ENCODE peak calls at places on chromosomes 6 and 20, in ten cellular contexts. One of them, this sample, is unnamed.

GRCh38 chr6:130322673-130323268 is 43.0 kb upstream of the TMEM200A start:
- DNase-seq in posterior vena cava: no peak
- DNase-seq in epithelial cell of proximal tubule: no peak
- DNase-seq in GM10248: peak
- DNase-seq in NCI-H524: peak
- DNase-seq in activated CD4-positive, alpha-beta memory T cell treated with anti-CD3 and anti-CD28 coated beads for 36 hours: peak
- DNase-seq in cardiac fibroblast: peak
- DNase-seq in NT2/D1: peak
- DNase-seq in NCI-H226: peak
- DNase-seq in NAMALWA: peak
- DNase-seq in this sample: peak

GRCh38 chr6:53309059-53309896 is 39.5 kb downstream of the ELOVL5 start:
- DNase-seq in epithelial cell of proximal tubule: no peak
- DNase-seq in NCI-H226: peak
- DNase-seq in NT2/D1: no peak
- DNase-seq in GM10248: peak
- DNase-seq in cardiac fibroblast: peak
- DNase-seq in activated CD4-positive, alpha-beta memory T cell treated with anti-CD3 and anti-CD28 coated beads for 36 hours: no peak
- DNase-seq in NCI-H524: peak
- DNase-seq in posterior vena cava: peak
- DNase-seq in NAMALWA: peak
- DNase-seq in this sample: no peak

GRCh38 chr6:26157150-26157837 is 70.1 kb downstream of the HFE start:
- DNase-seq in NT2/D1: peak
- DNase-seq in posterior vena cava: peak
- DNase-seq in NCI-H226: peak
- DNase-seq in GM10248: peak
- DNase-seq in epithelial cell of proximal tubule: no peak
- DNase-seq in cardiac fibroblast: peak
- DNase-seq in activated CD4-positive, alpha-beta memory T cell treated with anti-CD3 and anti-CD28 coated beads for 36 hours: peak
- DNase-seq in NCI-H524: no peak
- DNase-seq in NAMALWA: peak
- DNase-seq in this sample: peak

GRCh38 chr20:62854121-62854520 is 7.5 kb downstream of the TCFL5 start:
- DNase-seq in cardiac fibroblast: no peak
- DNase-seq in NCI-H226: no peak
- DNase-seq in NAMALWA: no peak
- DNase-seq in activated CD4-positive, alpha-beta memory T cell treated with anti-CD3 and anti-CD28 coated beads for 36 hours: no peak
- DNase-seq in epithelial cell of proximal tubule: no peak
- DNase-seq in NCI-H524: no peak
- DNase-seq in GM10248: no peak
- DNase-seq in posterior vena cava: no peak
- DNase-seq in NT2/D1: no peak
- DNase-seq in this sample: no peak

GRCh38 chr6:56148488-56149190 is 98.7 kb downstream of the COL21A1 start:
- DNase-seq in NCI-H524: no peak
- DNase-seq in epithelial cell of proximal tubule: no peak
- DNase-seq in cardiac fibroblast: peak
- DNase-seq in activated CD4-positive, alpha-beta memory T cell treated with anti-CD3 and anti-CD28 coated beads for 36 hours: no peak
- DNase-seq in NCI-H226: no peak
- DNase-seq in posterior vena cava: no peak
- DNase-seq in GM10248: no peak
- DNase-seq in NT2/D1: no peak
- DNase-seq in NAMALWA: no peak
- DNase-seq in this sample: no peak

GRCh38 chr20:41329435-41330342 is 10.9 kb upstream of the LPIN3 start:
- DNase-seq in epithelial cell of proximal tubule: peak
- DNase-seq in GM10248: peak
- DNase-seq in cardiac fibroblast: peak
- DNase-seq in posterior vena cava: peak
- DNase-seq in NCI-H524: no peak
- DNase-seq in activated CD4-positive, alpha-beta memory T cell treated with anti-CD3 and anti-CD28 coated beads for 36 hours: peak
- DNase-seq in NAMALWA: no peak
- DNase-seq in NT2/D1: no peak
- DNase-seq in NCI-H226: peak
- DNase-seq in this sample: peak

GRCh38 chr20:4021905-4022304 is 6.5 kb upstream of the RNF24 start:
- DNase-seq in NCI-H524: no peak
- DNase-seq in NT2/D1: no peak
- DNase-seq in cardiac fibroblast: peak
- DNase-seq in NCI-H226: no peak
- DNase-seq in GM10248: no peak
- DNase-seq in posterior vena cava: no peak
- DNase-seq in epithelial cell of proximal tubule: no peak
- DNase-seq in NAMALWA: no peak
- DNase-seq in activated CD4-positive, alpha-beta memory T cell treated with anti-CD3 and anti-CD28 coated beads for 36 hours: no peak
- DNase-seq in this sample: no peak

GRCh38 chr6:24667378-24667803 is 514 bp downstream of the ACOT13 start:
- DNase-seq in GM10248: peak
- DNase-seq in NCI-H524: peak
- DNase-seq in epithelial cell of proximal tubule: no peak
- DNase-seq in posterior vena cava: no peak
- DNase-seq in activated CD4-positive, alpha-beta memory T cell treated with anti-CD3 and anti-CD28 coated beads for 36 hours: no peak
- DNase-seq in NT2/D1: no peak
- DNase-seq in cardiac fibroblast: peak
- DNase-seq in NAMALWA: no peak
- DNase-seq in NCI-H226: peak
- DNase-seq in this sample: no peak

GRCh38 chr20:59422911-59423520 is 122.6 kb downstream of the EDN3 start:
- DNase-seq in posterior vena cava: no peak
- DNase-seq in NT2/D1: no peak
- DNase-seq in NCI-H524: no peak
- DNase-seq in GM10248: no peak
- DNase-seq in activated CD4-positive, alpha-beta memory T cell treated with anti-CD3 and anti-CD28 coated beads for 36 hours: no peak
- DNase-seq in NAMALWA: no peak
- DNase-seq in cardiac fibroblast: no peak
- DNase-seq in NCI-H226: no peak
- DNase-seq in epithelial cell of proximal tubule: no peak
- DNase-seq in this sample: no peak

GRCh38 chr6:100979269-100979668 is 98.1 kb upstream of the ASCC3 start:
- DNase-seq in NT2/D1: no peak
- DNase-seq in activated CD4-positive, alpha-beta memory T cell treated with anti-CD3 and anti-CD28 coated beads for 36 hours: no peak
- DNase-seq in cardiac fibroblast: no peak
- DNase-seq in GM10248: no peak
- DNase-seq in NAMALWA: no peak
- DNase-seq in posterior vena cava: no peak
- DNase-seq in epithelial cell of proximal tubule: no peak
- DNase-seq in NCI-H226: no peak
- DNase-seq in NCI-H524: no peak
- DNase-seq in this sample: no peak

GRCh38 chr6:167795874-167796667 is 30.6 kb upstream of the AFDN start:
- DNase-seq in NAMALWA: no peak
- DNase-seq in NT2/D1: no peak
- DNase-seq in activated CD4-positive, alpha-beta memory T cell treated with anti-CD3 and anti-CD28 coated beads for 36 hours: no peak
- DNase-seq in epithelial cell of proximal tubule: no peak
- DNase-seq in GM10248: no peak
- DNase-seq in cardiac fibroblast: peak
- DNase-seq in NCI-H226: no peak
- DNase-seq in NCI-H524: peak
- DNase-seq in posterior vena cava: no peak
- DNase-seq in this sample: no peak

GRCh38 chr6:44217332-44218143 is 812 bp downstream of the MYMX start:
- DNase-seq in activated CD4-positive, alpha-beta memory T cell treated with anti-CD3 and anti-CD28 coated beads for 36 hours: no peak
- DNase-seq in GM10248: no peak
- DNase-seq in posterior vena cava: no peak
- DNase-seq in NCI-H524: peak
- DNase-seq in NCI-H226: no peak
- DNase-seq in NT2/D1: no peak
- DNase-seq in NAMALWA: no peak
- DNase-seq in epithelial cell of proximal tubule: no peak
- DNase-seq in cardiac fibroblast: no peak
- DNase-seq in this sample: no peak

GRCh38 chr20:38181207-38181693 is 16.2 kb upstream of the TGM2 start:
- DNase-seq in NAMALWA: peak
- DNase-seq in epithelial cell of proximal tubule: no peak
- DNase-seq in GM10248: peak
- DNase-seq in NCI-H226: peak
- DNase-seq in activated CD4-positive, alpha-beta memory T cell treated with anti-CD3 and anti-CD28 coated beads for 36 hours: no peak
- DNase-seq in cardiac fibroblast: no peak
- DNase-seq in NT2/D1: no peak
- DNase-seq in NCI-H524: peak
- DNase-seq in posterior vena cava: peak
- DNase-seq in this sample: no peak

GRCh38 chr20:44018684-44019637 is 104.3 kb downstream of the TOX2 start:
- DNase-seq in activated CD4-positive, alpha-beta memory T cell treated with anti-CD3 and anti-CD28 coated beads for 36 hours: no peak
- DNase-seq in NCI-H524: peak
- DNase-seq in GM10248: no peak
- DNase-seq in NCI-H226: no peak
- DNase-seq in NAMALWA: no peak
- DNase-seq in NT2/D1: no peak
- DNase-seq in epithelial cell of proximal tubule: no peak
- DNase-seq in cardiac fibroblast: no peak
- DNase-seq in posterior vena cava: peak
- DNase-seq in this sample: no peak

GRCh38 chr6:149210376-149210775 is 107.1 kb upstream of the TAB2 start:
- DNase-seq in NCI-H524: no peak
- DNase-seq in epithelial cell of proximal tubule: no peak
- DNase-seq in cardiac fibroblast: peak
- DNase-seq in GM10248: no peak
- DNase-seq in NCI-H226: peak
- DNase-seq in NAMALWA: no peak
- DNase-seq in activated CD4-positive, alpha-beta memory T cell treated with anti-CD3 and anti-CD28 coated beads for 36 hours: peak
- DNase-seq in NT2/D1: no peak
- DNase-seq in posterior vena cava: no peak
- DNase-seq in this sample: no peak

GRCh38 chr6:115753446-115753845 is 307.2 kb downstream of the FRK start:
- DNase-seq in NT2/D1: no peak
- DNase-seq in cardiac fibroblast: no peak
- DNase-seq in NCI-H226: peak
- DNase-seq in posterior vena cava: no peak
- DNase-seq in NAMALWA: no peak
- DNase-seq in epithelial cell of proximal tubule: no peak
- DNase-seq in NCI-H524: no peak
- DNase-seq in activated CD4-positive, alpha-beta memory T cell treated with anti-CD3 and anti-CD28 coated beads for 36 hours: no peak
- DNase-seq in GM10248: no peak
- DNase-seq in this sample: no peak

GRCh38 chr6:164062872-164063271 is 648.4 kb downstream of the QKI start:
- DNase-seq in NCI-H524: no peak
- DNase-seq in NCI-H226: no peak
- DNase-seq in GM10248: no peak
- DNase-seq in posterior vena cava: no peak
- DNase-seq in epithelial cell of proximal tubule: no peak
- DNase-seq in cardiac fibroblast: no peak
- DNase-seq in NT2/D1: no peak
- DNase-seq in activated CD4-positive, alpha-beta memory T cell treated with anti-CD3 and anti-CD28 coated beads for 36 hours: no peak
- DNase-seq in NAMALWA: no peak
- DNase-seq in this sample: no peak

GRCh38 chr6:32369678-32370077 is 2.0 kb downstream of the TSBP1 start:
- DNase-seq in cardiac fibroblast: peak
- DNase-seq in NCI-H226: peak
- DNase-seq in GM10248: no peak
- DNase-seq in NAMALWA: no peak
- DNase-seq in NT2/D1: no peak
- DNase-seq in posterior vena cava: no peak
- DNase-seq in NCI-H524: no peak
- DNase-seq in epithelial cell of proximal tubule: peak
- DNase-seq in activated CD4-positive, alpha-beta memory T cell treated with anti-CD3 and anti-CD28 coated beads for 36 hours: peak
- DNase-seq in this sample: no peak

GRCh38 chr6:117548797-117549301 is 53.5 kb downstream of the GOPC start:
- DNase-seq in NAMALWA: peak
- DNase-seq in NT2/D1: no peak
- DNase-seq in NCI-H524: no peak
- DNase-seq in activated CD4-positive, alpha-beta memory T cell treated with anti-CD3 and anti-CD28 coated beads for 36 hours: peak
- DNase-seq in posterior vena cava: no peak
- DNase-seq in epithelial cell of proximal tubule: peak
- DNase-seq in GM10248: no peak
- DNase-seq in cardiac fibroblast: peak
- DNase-seq in NCI-H226: peak
- DNase-seq in this sample: no peak

GRCh38 chr6:131398176-131398575 is 174.8 kb upstream of the ARG1 start:
- DNase-seq in NCI-H524: no peak
- DNase-seq in NAMALWA: no peak
- DNase-seq in NT2/D1: no peak
- DNase-seq in GM10248: no peak
- DNase-seq in activated CD4-positive, alpha-beta memory T cell treated with anti-CD3 and anti-CD28 coated beads for 36 hours: no peak
- DNase-seq in epithelial cell of proximal tubule: no peak
- DNase-seq in cardiac fibroblast: no peak
- DNase-seq in posterior vena cava: no peak
- DNase-seq in NCI-H226: no peak
- DNase-seq in this sample: no peak

GRCh38 chr6:79668381-79668780 is 37.3 kb downstream of the SH3BGRL2 start:
- DNase-seq in GM10248: no peak
- DNase-seq in NAMALWA: no peak
- DNase-seq in epithelial cell of proximal tubule: no peak
- DNase-seq in NT2/D1: no peak
- DNase-seq in cardiac fibroblast: no peak
- DNase-seq in activated CD4-positive, alpha-beta memory T cell treated with anti-CD3 and anti-CD28 coated beads for 36 hours: no peak
- DNase-seq in posterior vena cava: no peak
- DNase-seq in NCI-H524: no peak
- DNase-seq in NCI-H226: no peak
- DNase-seq in this sample: no peak

GRCh38 chr20:52490715-52491430 is 299.3 kb upstream of the ZFP64 start:
- DNase-seq in GM10248: no peak
- DNase-seq in NCI-H524: no peak
- DNase-seq in NCI-H226: peak
- DNase-seq in activated CD4-positive, alpha-beta memory T cell treated with anti-CD3 and anti-CD28 coated beads for 36 hours: no peak
- DNase-seq in NT2/D1: no peak
- DNase-seq in posterior vena cava: no peak
- DNase-seq in epithelial cell of proximal tubule: peak
- DNase-seq in NAMALWA: no peak
- DNase-seq in cardiac fibroblast: peak
- DNase-seq in this sample: no peak

This sample was measured in activated naive CD8-positive, alpha-beta T cell treated with anti-CD3 and anti-CD28 coated beads, Interleukin-2, amount 50 U/mL, for 16 hours.